ENCODE peak calls at places on chromosomes 5 and 9, in four cellular contexts. I is neuronal stem cell, Y is H1, E is H9. R is an unnamed sample.

GRCh38 chr5:173334808-173335207 is 6.6 kb upstream of the STC2 start:
- DNase-seq in E (no peak), I (no peak), Y (no peak), R (no peak)

GRCh38 chr9:118596374-118597015 is 772.7 kb downstream of the BRINP1 start:
- DNase-seq in I (no peak), E (no peak), Y (no peak), R (no peak)

GRCh38 chr5:77087484-77088291 is 603 bp upstream of the ZBED3 start:
- DNase-seq in Y (peak; percentile 48), I (peak; percentile 6), E (peak; percentile 36), R (no peak)

GRCh38 chr9:96294146-96294545 is 7.8 kb downstream of the HSD17B3 start:
- DNase-seq in Y (no peak), I (no peak), E (no peak), R (no peak)

GRCh38 chr5:41815663-41816062 is 54.6 kb downstream of the OXCT1 start:
- DNase-seq in Y (no peak), E (no peak), I (no peak), R (no peak)

GRCh38 chr9:98255064-98255577 is 328 bp downstream of the TBC1D2 start:
- DNase-seq in Y (no peak), E (no peak), I (no peak), R (peak; percentile 28)

GRCh38 chr5:30287890-30288289 is 905.6 kb upstream of the CDH6 start:
- DNase-seq in E (no peak), I (no peak), Y (no peak), R (no peak)

GRCh38 chr9:36457836-36458429 is 57.9 kb upstream of the RNF38 start:
- DNase-seq in I (no peak), Y (no peak), E (no peak), R (no peak)

GRCh38 chr5:179268966-179269693 is 76.1 kb downstream of the ADAMTS2 start:
- DNase-seq in I (no peak), E (peak; percentile 15), Y (no peak), R (no peak)

GRCh38 chr5:1197876-1198666 is 3.3 kb upstream of the SLC6A19 start:
- DNase-seq in I (no peak), E (no peak), Y (no peak), R (no peak)

GRCh38 chr9:121288874-121289553 is 21.1 kb downstream of the GSN start:
- DNase-seq in E (peak; percentile 86), Y (peak; percentile 67), I (peak; percentile 45), R (peak; percentile 90)

GRCh38 chr5:10251409-10251808 is 1.3 kb downstream of the CCT5 start:
- DNase-seq in Y (no peak), E (no peak), I (no peak), R (no peak)

DNA sequence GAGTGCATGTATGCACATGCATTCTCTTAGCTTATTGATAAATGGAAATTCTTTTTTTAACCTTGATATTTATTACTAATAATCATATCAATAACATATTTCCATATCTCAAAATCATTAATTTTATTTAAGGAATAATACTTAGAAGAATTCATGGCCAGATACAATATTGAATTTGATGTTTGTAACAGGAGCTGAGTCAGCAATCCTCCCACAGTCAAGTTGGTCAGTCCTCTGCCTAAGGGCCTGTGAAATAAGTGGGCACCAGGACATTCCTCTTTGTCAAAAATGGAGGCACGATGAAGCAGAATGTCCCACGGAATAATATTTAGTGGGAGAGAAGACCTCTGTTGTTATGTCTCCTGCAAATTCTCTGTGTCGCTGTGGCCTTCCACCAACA is 148.6 kb downstream of the LRRC70 start:
- DNase-seq in E (no peak), Y (no peak), I (no peak), R (no peak)
- H3K4me2 ChIP-seq in E (no peak overlapping the region), Y (no peak overlapping the region), I (no peak overlapping the region), R (no peak overlapping the region)

GRCh38 chr9:122786338-122786737 is 2.4 kb upstream of the OR5C1 start:
- DNase-seq in Y (no peak), I (no peak), E (no peak), R (no peak)
- H4K91ac ChIP-seq in Y (no peak overlapping the region), I (no peak overlapping the region), E (no peak overlapping the region), R (no peak overlapping the region)

GRCh38 chr5:9047932-9048331 is 497.9 kb downstream of the SEMA5A start:
- DNase-seq in Y (no peak), E (no peak), I (no peak), R (no peak)
- H2BK12ac ChIP-seq in Y (no peak overlapping the region), E (no peak overlapping the region), I (no peak overlapping the region), R (no peak overlapping the region)

DNA sequence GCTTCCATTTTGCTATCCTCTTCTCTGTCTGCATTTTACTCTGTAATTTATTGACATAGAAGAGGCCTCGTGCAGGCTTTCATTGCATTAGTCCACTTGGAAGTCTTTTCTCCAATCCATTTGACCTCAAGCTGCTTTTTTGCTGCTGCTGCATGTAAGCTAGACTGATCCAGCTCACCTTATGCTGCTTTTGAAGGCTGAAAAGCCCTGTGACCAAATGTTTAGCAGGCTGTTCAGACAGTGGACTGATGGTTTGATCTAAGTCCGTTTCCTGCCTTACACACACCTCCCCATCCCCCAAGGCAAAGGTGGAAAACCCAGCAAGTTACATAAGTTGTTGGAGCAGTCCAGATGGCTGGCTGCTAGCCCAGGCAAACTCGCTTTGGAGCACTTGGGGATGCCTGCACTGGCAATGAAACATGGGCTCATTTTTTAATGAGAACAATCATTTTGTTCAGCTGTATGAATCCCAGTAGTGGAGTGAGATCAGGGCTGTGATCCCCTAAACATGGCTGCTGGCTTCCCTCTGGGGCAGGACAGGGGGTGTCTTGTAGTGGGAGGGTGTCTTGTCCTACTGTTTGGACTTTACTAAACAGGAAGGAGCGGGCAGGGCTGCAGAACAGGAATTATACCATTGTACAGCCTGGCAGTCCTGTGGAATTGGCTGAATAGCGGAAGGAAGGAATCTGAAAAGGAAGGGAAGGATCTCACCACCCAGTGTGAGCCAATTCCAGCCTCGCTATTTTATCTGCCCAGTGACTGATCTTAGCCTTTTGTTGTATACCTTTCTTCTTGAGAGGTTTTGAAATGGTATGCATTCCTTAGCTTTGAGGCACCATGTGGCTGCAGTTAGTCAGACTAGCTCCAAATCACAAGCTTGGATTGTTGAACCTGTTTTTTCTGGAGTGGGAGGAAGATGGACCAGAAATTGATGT is 212.0 kb downstream of the ARHGAP26 start:
- DNase-seq in I (peak; percentile 33), E (no peak), Y (no peak), R (peak; percentile 90)
- H3K4me2 ChIP-seq in I (peak overlapping the region; percentile 18), E (no peak overlapping the region), Y (peak overlapping the region; percentile 35), R (no peak overlapping the region)

DNA sequence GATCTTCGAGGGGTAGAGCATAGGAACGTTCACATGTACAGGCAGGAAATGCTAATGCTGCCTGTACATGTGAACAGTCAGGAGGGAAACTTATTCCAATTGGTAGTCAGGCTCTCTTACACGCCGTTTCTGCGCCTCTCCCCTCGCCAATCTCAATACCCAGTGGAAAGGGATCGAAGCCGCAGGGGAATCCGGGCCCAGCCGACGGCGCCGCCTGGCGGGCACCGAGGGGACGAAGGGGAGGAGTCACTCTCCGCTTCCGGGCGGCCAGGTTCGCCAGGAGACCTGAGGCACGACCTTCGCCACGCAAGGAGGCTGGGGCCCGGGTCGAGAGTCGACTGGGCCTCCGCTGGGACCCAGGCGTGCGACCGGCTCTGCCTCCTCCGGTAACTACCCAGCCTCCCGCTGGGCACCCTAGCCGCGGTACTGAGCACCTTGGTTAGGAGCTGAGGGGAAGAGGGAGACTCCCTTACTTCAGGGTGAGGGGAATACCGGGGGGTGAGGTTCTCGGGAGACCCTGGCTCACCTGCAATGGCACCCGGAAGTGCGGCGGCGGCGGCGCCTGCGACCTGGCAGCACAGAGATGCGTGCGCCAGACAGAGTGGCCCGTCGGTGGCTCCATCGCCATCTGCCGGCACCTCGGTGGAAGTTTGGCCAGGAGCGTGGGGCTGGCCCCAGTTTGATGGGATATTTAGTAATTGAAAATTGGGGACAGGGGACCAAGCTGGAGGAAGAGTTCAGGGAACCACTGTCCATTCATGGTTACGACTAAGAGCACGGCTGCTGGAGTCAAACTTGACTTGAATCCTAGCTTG is at the start of gene PIGO:
- DNase-seq in E (peak; percentile 95), I (peak; percentile 82), Y (peak; percentile 96), R (peak; percentile 89)
- H4K91ac ChIP-seq in E (no peak within 1 kb of the TSS), I (no peak within 1 kb of the TSS), Y (peak within 1 kb of the TSS; percentile 95), R (peak within 1 kb of the TSS; percentile 99)

DNA sequence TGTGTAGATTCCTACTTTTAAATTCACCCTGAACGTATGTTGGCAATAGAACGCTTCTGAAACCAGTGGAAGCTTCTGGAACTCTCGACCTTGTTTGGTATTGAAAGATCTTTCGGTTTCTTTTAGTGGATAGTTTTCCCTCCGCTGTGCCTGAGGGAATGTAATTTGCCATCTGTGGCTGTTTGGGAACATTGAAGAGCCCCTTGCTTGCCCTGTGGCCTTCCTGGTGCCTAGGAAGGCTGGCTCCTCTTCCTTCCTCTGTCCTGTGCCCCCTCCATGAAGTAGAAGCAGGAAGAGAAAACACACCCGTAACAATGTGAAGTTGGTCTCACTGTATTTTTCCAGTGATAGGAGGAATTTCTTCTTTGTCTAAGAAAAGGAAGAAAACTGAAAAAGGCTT is 274.3 kb downstream of the AOPEP start:
- DNase-seq in Y (no peak), E (no peak), I (no peak), R (no peak)
- H2BK12ac ChIP-seq in Y (no peak overlapping the region), E (no peak overlapping the region), I (no peak overlapping the region), R (peak overlapping the region; percentile 27)

GRCh38 chr5:131545856-131546255 is 89.2 kb downstream of the RAPGEF6 start:
- DNase-seq in Y (no peak), E (no peak), I (no peak), R (peak; percentile 30)
- H3K4me2 ChIP-seq in Y (no peak overlapping the region), E (no peak overlapping the region), I (no peak overlapping the region), R (no peak overlapping the region)

GRCh38 chr5:73746608-73747007 is 120.6 kb downstream of the ARHGEF28 start:
- DNase-seq in Y (no peak), I (no peak), E (no peak), R (no peak)

GRCh38 chr5:73748510-73749410 is 122.8 kb downstream of the ARHGEF28 start:
- DNase-seq in E (peak; percentile 28), Y (no peak), I (no peak), R (no peak)

GRCh38 chr5:73745806-73746205 is 119.8 kb downstream of the ARHGEF28 start:
- DNase-seq in E (no peak), I (no peak), Y (no peak), R (no peak)

GRCh38 chr5:73749485-73750270 is 123.7 kb downstream of the ARHGEF28 start:
- DNase-seq in I (no peak), E (no peak), Y (no peak), R (no peak)

GRCh38 chr5:73747696-73748380 is 121.8 kb downstream of the ARHGEF28 start:
- DNase-seq in I (no peak), E (no peak), Y (no peak), R (no peak)
- H4K91ac ChIP-seq in I (no peak overlapping the region), E (no peak overlapping the region), Y (no peak overlapping the region), R (no peak overlapping the region)

R was measured in trophoblast cell.